ENCODE peak calls at places on chromosomes 5 and 9, in six cellular contexts. B is HT1080, U is iris pigment epithelial cell, V is dorsolateral prefrontal cortex, E is left colon, K is GM03348. Z is an unnamed sample.

GRCh38 chr5:15995206-15996052 is 184.2 kb downstream of the MARCHF11 start:
- DNase-seq in B (peak), U (peak), V (no peak), E (no peak), K (peak), Z (peak)

GRCh38 chr5:179878222-179879002 is 19.8 kb upstream of the MRNIP start:
- DNase-seq in B (no peak), U (no peak), V (no peak), E (no peak), K (no peak), Z (no peak)

GRCh38 chr5:43301653-43302091 is 11.5 kb downstream of the HMGCS1 start:
- DNase-seq in B (no peak), U (no peak), V (no peak), E (no peak), K (no peak), Z (no peak)

GRCh38 chr9:80615964-80616363 is 1044.2 kb downstream of the TLE4 start:
- DNase-seq in B (no peak), U (peak), V (no peak), E (no peak), K (no peak), Z (no peak)

GRCh38 chr9:73981405-73981804 is 515.7 kb upstream of the RORB start:
- DNase-seq in B (no peak), U (no peak), V (no peak), E (no peak), K (no peak), Z (no peak)

GRCh38 chr9:19493174-19493811 is 84.5 kb downstream of the ACER2 start:
- DNase-seq in B (peak), U (peak), V (peak), E (peak), K (peak), Z (peak)

GRCh38 chr5:172164773-172165212 is 23.2 kb downstream of the STK10 start:
- DNase-seq in B (no peak), U (peak), V (peak), E (no peak), K (peak), Z (no peak)

GRCh38 chr9:92632641-92633040 is 37.3 kb downstream of the IPPK start:
- DNase-seq in B (no peak), U (no peak), V (no peak), E (no peak), K (no peak), Z (no peak)

GRCh38 chr9:130343445-130343918 is 77.9 kb downstream of the HMCN2 start:
- DNase-seq in B (no peak), U (no peak), V (peak), E (peak), K (peak), Z (no peak)